ENCODE peak calls at places on chromosomes 1 and 21, in six cellular contexts. U is body of pancreas, R is HCT116, T is endothelial cell of umbilical vein, D is ovary, H is uterus. K is an unnamed sample. For H3K4me1, the result is how much of the 10 kb centered on the place peaks cover.

GRCh38 chr1:248924696-248925532 is 18.9 kb downstream of the PGBD2 start:
- DNase-seq in U (peak), D (no peak), H (no peak), T (peak), R (peak), K (peak)

GRCh38 chr1:206727981-206728380 is 42.6 kb upstream of the IL19 start:
- DNase-seq in T (no peak), D (no peak), U (no peak), H (no peak), R (no peak), K (no peak)

GRCh38 chr21:26845066-26845749 is at the start of gene ADAMTS1:
- DNase-seq in D (peak), H (peak), R (no peak), U (peak), T (peak), K (peak)

GRCh38 chr1:62676606-62677356 is 11.4 kb downstream of the DOCK7 start:
- DNase-seq in U (no peak), T (no peak), R (no peak), H (no peak), D (no peak), K (no peak)

GRCh38 chr21:39221997-39222486 is 38.8 kb upstream of the PSMG1 start:
- DNase-seq in U (no peak), H (no peak), T (no peak), R (no peak), D (no peak), K (no peak)

GRCh38 chr1:179958359-179958758 is 3.7 kb downstream of the CEP350 start:
- DNase-seq in T (no peak), D (no peak), R (no peak), U (no peak), H (no peak), K (no peak)

GRCh38 chr21:45768011-45768740 is 124.7 kb downstream of the PCBP3 start:
- DNase-seq in H (no peak), U (no peak), R (no peak), D (no peak), T (no peak), K (no peak)

GRCh38 chr1:61973100-61973837 is 221.4 kb upstream of the L1TD1 start:
- DNase-seq in U (no peak), T (no peak), D (no peak), R (no peak), H (no peak), K (no peak)

GRCh38 chr1:4585216-4585615 is 69.2 kb upstream of the AJAP1 start:
- DNase-seq in R (no peak), D (no peak), U (peak), H (no peak), T (no peak), K (no peak)

GRCh38 chr1:180462099-180462498 is 40.3 kb downstream of the ACBD6 start:
- DNase-seq in H (no peak), R (no peak), T (no peak), D (no peak), U (no peak), K (no peak)

GRCh38 chr1:90671251-90671650 is 45.9 kb downstream of the BARHL2 start:
- DNase-seq in T (no peak), H (no peak), U (no peak), D (no peak), R (no peak), K (no peak)

GRCh38 chr1:89833183-89834077 is 12.6 kb downstream of the LRRC8D start:
- DNase-seq in R (no peak), H (no peak), D (no peak), U (peak), T (no peak), K (no peak)

GRCh38 chr1:181508486-181509165 is 25.3 kb downstream of the CACNA1E start:
- DNase-seq in H (no peak), R (no peak), U (no peak), D (no peak), T (no peak), K (no peak)

GRCh38 chr1:226491093-226491850 is 57.3 kb upstream of the STUM start:
- DNase-seq in U (no peak), R (no peak), H (no peak), T (no peak), D (no peak), K (no peak)

GRCh38 chr1:25053576-25054075 is 123.5 kb upstream of the RUNX3 start:
- DNase-seq in H (no peak), R (no peak), U (no peak), T (no peak), D (no peak), K (no peak)

GRCh38 chr1:41006942-41007865 is 14.3 kb downstream of the SLFNL1 start:
- DNase-seq in U (no peak), T (no peak), R (no peak), D (no peak), H (no peak), K (no peak)

GRCh38 chr1:85569737-85570404 is 10.7 kb upstream of the CCN1 start:
- DNase-seq in H (no peak), D (no peak), T (no peak), R (no peak), U (no peak), K (no peak)

GRCh38 chr1:227961651-227962050 is 13.9 kb upstream of the WNT9A start:
- DNase-seq in U (no peak), D (no peak), R (no peak), H (no peak), T (no peak), K (no peak)

GRCh38 chr1:248786106-248786665 is 30.6 kb upstream of the LYPD8 start:
- DNase-seq in T (no peak), R (no peak), H (no peak), D (no peak), U (no peak), K (no peak)

GRCh38 chr1:184545601-184546000 is 158.8 kb downstream of the C1orf21 start:
- DNase-seq in D (no peak), R (no peak), U (no peak), T (no peak), H (no peak), K (no peak)

GRCh38 chr1:107727866-107728265 is 237.1 kb downstream of the VAV3 start:
- DNase-seq in R (no peak), D (no peak), H (no peak), T (no peak), U (no peak), K (no peak)

GRCh38 chr1:115189814-115190541 is 100.7 kb upstream of the TSPAN2 start:
- DNase-seq in T (no peak), D (no peak), R (peak), U (no peak), H (peak), K (no peak)

GRCh38 chr21:41656946-41657525 is 109.8 kb downstream of the RIPK4 start:
- DNase-seq in T (no peak), D (no peak), R (no peak), H (no peak), U (no peak), K (no peak)

GRCh38 chr1:40264354-40264781 is 6.3 kb downstream of the ZMPSTE24 start:
- DNase-seq in T (no peak), H (no peak), D (no peak), R (no peak), U (no peak), K (no peak)

GRCh38 chr1:17574502-17574901 is 35.0 kb downstream of the ARHGEF10L start:
- DNase-seq in U (no peak), T (no peak), D (no peak), R (no peak), H (no peak), K (no peak)

GRCh38 chr1:111025109-111025508 is 61.4 kb upstream of the LRIF1 start:
- DNase-seq in U (no peak), T (no peak), H (no peak), D (no peak), R (no peak), K (no peak)

GRCh38 chr1:55064861-55065263 is 25.5 kb downstream of the PCSK9 start:
- DNase-seq in R (no peak), D (no peak), T (peak), H (no peak), U (peak), K (no peak)

GRCh38 chr1:210692796-210693195 is 364.1 kb downstream of the HHAT start:
- DNase-seq in R (no peak), U (no peak), D (no peak), T (no peak), H (no peak), K (no peak)

GRCh38 chr1:238658766-238659165 is 727.6 kb upstream of the CHRM3 start:
- DNase-seq in D (no peak), U (no peak), R (no peak), H (no peak), T (no peak), K (no peak)

GRCh38 chr1:38858833-38859560 is 575 bp downstream of the RRAGC start:
- DNase-seq in H (peak), R (peak), U (peak), D (peak), T (peak), K (peak)

GRCh38 chr1:41891403-41891896 is 27.3 kb downstream of the HIVEP3 start:
- DNase-seq in U (peak), H (no peak), D (no peak), R (no peak), T (peak), K (peak)

GRCh38 chr1:169739980-169740379 is 6.1 kb upstream of the SELE start:
- DNase-seq in R (no peak), D (no peak), U (no peak), T (peak), H (no peak), K (no peak)

GRCh38 chr1:1826356-1827088 is 48.3 kb upstream of the NADK start:
- DNase-seq in U (no peak), T (no peak), H (no peak), D (no peak), R (no peak), K (no peak)
- H3K4me1 ChIP-seq in U (under half), T (under half), H (under half), D (under half), R (under half), K (under half)

DNA sequence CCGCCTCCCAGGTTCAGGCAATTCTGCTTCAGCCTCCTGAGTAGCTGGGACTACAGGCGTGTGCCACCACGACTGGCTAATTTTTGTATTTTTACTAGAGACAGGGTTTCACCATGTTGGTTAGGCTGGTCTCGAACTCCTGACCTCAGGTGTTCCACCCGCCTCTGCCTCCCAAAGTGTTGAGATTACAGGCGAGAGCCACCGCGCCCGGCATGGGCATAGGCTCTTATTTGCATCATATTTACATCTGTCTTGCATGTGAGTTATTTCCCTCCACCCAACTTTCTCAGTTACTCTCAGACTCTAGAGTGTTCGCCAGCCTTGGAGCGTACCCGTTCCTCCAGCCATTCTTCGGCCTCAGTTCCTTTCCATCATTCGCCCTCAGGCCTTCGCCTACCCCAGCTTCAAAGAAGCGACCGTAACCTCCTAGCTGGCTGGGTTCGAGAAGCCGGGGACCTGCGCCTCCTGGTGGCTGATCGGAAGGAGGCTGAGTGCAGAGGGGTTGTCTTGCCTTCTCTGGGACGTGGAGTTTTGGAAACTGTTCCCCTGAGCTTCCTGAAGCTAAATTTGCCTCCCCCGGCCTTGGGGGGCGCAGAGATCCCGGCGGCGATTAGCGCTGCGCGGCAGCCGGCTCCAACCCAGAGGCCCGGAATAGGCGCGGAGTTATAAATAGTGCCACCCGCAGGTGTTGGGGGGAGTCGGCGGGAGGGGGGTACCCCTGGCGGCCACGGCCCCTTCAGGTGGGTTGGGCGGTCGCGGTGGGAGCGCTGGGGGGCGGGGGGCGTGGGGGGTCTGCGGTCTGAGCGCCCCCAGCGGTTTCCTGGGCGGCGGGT is 3.6 kb upstream of the ZBTB7B start:
- DNase-seq in D (peak), T (peak), U (peak), R (peak), H (peak), K (peak)
- TF ChIP-seq POLR2A in D (no peak), T (no peak), U (no peak), R (peak), H (no peak), K (no peak)

DNA sequence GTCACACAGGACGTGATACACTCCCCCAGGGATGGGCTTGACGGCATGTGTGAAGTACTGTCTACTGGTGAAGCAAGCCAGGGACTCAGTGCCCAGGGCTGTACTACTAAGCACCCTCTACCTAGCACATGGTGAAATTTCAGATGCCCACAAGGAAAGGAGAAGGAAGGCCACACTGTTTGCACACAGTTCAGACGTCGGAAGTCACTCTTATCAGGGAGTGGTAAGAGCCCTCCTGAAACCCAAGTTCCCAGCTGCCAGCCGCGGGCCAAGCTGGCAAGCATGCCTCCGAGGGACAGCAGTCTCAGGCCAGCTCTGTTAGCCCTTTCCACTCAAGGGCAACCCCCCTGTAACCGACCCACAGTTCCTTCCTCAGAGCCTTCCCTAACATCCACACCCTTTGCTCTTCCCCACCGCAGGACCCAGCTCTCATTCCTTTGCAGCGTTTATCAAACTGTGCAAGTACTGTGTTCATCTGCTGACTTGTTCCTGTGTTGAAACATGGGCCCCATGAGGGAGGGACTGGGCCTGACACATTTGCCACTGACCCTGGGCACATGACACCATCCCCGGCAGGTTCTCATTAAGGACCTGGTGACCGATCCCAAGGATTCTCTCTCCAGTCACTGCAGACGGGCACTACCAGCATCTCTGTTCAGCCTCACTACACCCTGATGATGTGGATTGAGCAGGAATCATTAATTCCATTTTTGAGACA is 58.5 kb downstream of the SLC66A1 start:
- DNase-seq in U (no peak), H (no peak), D (no peak), T (no peak), R (no peak), K (no peak)
- H3K27ac ChIP-seq in U (no peak), H (no peak), D (no peak), T (no peak), R (no peak), K (no peak)

DNA sequence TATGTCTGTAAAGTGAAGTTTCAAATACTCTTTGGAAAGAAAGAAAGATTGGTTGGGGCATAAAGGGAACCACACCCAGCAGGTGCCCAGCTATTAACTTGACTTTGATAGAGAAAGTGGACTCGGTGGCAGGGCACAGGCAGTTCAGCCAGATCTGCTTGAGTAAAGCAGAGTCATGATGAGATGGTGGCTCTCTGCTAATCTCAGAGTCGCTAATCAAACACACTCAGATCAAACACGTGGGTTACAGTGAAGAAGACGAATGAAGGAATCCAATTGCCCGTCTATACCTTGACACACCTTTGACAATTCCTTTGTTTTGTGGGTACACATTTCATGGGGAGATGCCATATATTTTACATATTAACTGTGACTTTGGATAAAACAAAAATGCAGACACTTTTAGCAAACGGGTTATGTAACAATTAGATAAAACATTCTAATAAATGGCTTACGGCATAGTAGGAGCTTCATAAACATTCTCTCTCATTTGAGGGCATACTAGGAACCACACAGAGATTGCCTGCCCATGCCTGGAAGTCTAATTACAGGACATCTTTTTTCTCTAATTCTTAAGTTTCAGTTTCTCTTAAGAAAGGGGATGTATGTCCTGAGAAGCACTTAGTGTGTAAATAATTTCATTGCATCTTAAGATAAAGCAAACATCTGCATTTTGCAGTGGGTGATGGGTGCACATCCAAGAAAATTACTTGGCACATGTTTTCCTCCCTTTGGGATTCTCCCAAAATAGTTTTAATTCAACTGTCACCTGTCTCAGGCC is 7.2 kb downstream of the CBR1 start:
- DNase-seq in T (no peak), D (no peak), R (no peak), U (peak), H (no peak), K (peak)
- H3K4me1 ChIP-seq in T (under half), D (under half), R (under half), U (under half), H (under half), K (under half)

GRCh38 chr1:233289676-233290075 is 5.8 kb downstream of the PCNX2 start:
- DNase-seq in U (peak), T (peak), H (no peak), D (no peak), R (no peak), K (no peak)
- TF ChIP-seq POLR2A in U (no peak), T (no peak), H (no peak), D (no peak), R (no peak), K (no peak)

DNA sequence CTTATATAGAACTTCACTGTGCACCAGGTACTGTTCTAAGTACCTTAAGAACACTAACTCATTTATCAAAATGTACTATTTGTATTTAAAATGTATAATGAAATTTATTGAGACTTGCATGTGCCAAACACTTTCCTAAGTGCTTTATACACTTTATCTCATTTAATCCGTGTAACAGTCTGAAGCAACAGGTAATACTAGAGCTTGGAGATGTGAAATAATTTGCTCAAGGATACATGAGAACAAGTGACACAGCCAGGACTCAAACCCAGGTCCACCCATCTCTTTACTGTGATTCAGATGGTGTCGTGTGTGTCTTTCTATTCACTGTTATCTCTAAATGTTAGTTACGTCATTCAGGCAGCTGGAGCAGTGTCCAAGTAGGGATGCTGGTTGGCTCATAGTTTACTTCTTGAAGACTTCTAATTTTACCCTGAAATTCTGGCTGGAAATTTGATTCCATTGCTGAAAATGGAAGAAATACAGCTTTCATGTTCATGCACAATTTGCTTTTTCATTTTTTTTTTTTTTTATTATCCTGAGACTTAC is 169.7 kb upstream of the UBE2U start:
- DNase-seq in T (no peak), U (no peak), D (no peak), R (no peak), H (peak), K (no peak)
- H3K27ac ChIP-seq in T (no peak), U (no peak), D (no peak), R (no peak), H (no peak), K (no peak)

GRCh38 chr1:198254521-198254920 is 97.7 kb downstream of the NEK7 start:
- DNase-seq in D (no peak), U (no peak), T (no peak), H (no peak), R (no peak), K (no peak)
- H3K4me1 ChIP-seq in D (under half), U (under half), T (under half), H (under half), R (under half), K (under half)

GRCh38 chr1:19599810-19600209 is 44.3 kb upstream of the NBL1 start:
- DNase-seq in R (no peak), D (no peak), T (no peak), U (no peak), H (no peak), K (no peak)

GRCh38 chr1:19591482-19592093 is 52.5 kb upstream of the NBL1 start:
- DNase-seq in D (no peak), T (no peak), H (no peak), R (no peak), U (no peak), K (no peak)

GRCh38 chr1:19597463-19598309 is 46.4 kb upstream of the NBL1 start:
- DNase-seq in D (no peak), H (no peak), R (peak), U (peak), T (peak), K (no peak)

GRCh38 chr1:19596065-19596718 is 47.9 kb upstream of the NBL1 start:
- DNase-seq in R (no peak), D (no peak), T (no peak), H (no peak), U (no peak), K (peak)

GRCh38 chr1:19596719-19597462 is 47.2 kb upstream of the NBL1 start:
- DNase-seq in H (peak), U (peak), D (peak), T (peak), R (peak), K (peak)
- TF ChIP-seq POLR2A in H (peak), U (peak), D (peak), T (peak), R (peak), K (peak)

GRCh38 chr1:208880433-208881100 is 636.4 kb upstream of the PLXNA2 start:
- DNase-seq in T (peak), D (no peak), H (no peak), R (no peak), U (no peak), K (no peak)
- H3K27ac ChIP-seq in T (no peak), D (no peak), H (no peak), R (no peak), U (no peak), K (no peak)

K was measured in transverse colon.